ENCODE peak calls at places on chromosomes 12 and 14, in seven cellular contexts. One of them, this sample, is unnamed.

GRCh38 chr12:110256780-110257431 is 24.1 kb upstream of the ATP2A2 start:
- ATAC-seq in Right ventricle myocardium superior: peak
- ATAC-seq in SK-N-SH treated with all-trans-retinoic acid at 6 μM for 48 hours: no peak
- ATAC-seq in K562: peak
- ATAC-seq in activated CD8-positive, alpha-beta memory T cell treated with anti-CD3 and anti-CD28 coated beads, Interleukin-2, amount 10 ng/mL, durations not matched to agents 7 days and 5 days: no peak
- ATAC-seq in HepG2: peak
- ATAC-seq in HCT116: peak
- ATAC-seq in this sample: no peak

GRCh38 chr14:104105822-104106470 is 20.4 kb downstream of the ASPG start:
- ATAC-seq in Right ventricle myocardium superior: no peak
- ATAC-seq in SK-N-SH treated with all-trans-retinoic acid at 6 μM for 48 hours: no peak
- ATAC-seq in K562: no peak
- ATAC-seq in activated CD8-positive, alpha-beta memory T cell treated with anti-CD3 and anti-CD28 coated beads, Interleukin-2, amount 10 ng/mL, durations not matched to agents 7 days and 5 days: no peak
- ATAC-seq in HepG2: no peak
- ATAC-seq in HCT116: no peak
- ATAC-seq in this sample: no peak

GRCh38 chr12:4472045-4472444 is 26.4 kb upstream of the FGF6 start:
- ATAC-seq in Right ventricle myocardium superior: no peak
- ATAC-seq in SK-N-SH treated with all-trans-retinoic acid at 6 μM for 48 hours: no peak
- ATAC-seq in K562: no peak
- ATAC-seq in activated CD8-positive, alpha-beta memory T cell treated with anti-CD3 and anti-CD28 coated beads, Interleukin-2, amount 10 ng/mL, durations not matched to agents 7 days and 5 days: no peak
- ATAC-seq in HepG2: no peak
- ATAC-seq in HCT116: no peak
- ATAC-seq in this sample: no peak

GRCh38 chr14:93744876-93745275 is 43.4 kb downstream of the PRIMA1 start:
- ATAC-seq in Right ventricle myocardium superior: no peak
- ATAC-seq in SK-N-SH treated with all-trans-retinoic acid at 6 μM for 48 hours: no peak
- ATAC-seq in K562: no peak
- ATAC-seq in activated CD8-positive, alpha-beta memory T cell treated with anti-CD3 and anti-CD28 coated beads, Interleukin-2, amount 10 ng/mL, durations not matched to agents 7 days and 5 days: no peak
- ATAC-seq in HepG2: no peak
- ATAC-seq in HCT116: no peak
- ATAC-seq in this sample: no peak

GRCh38 chr14:105774001-105774400 is 247.6 kb downstream of the TMEM121 start:
- ATAC-seq in Right ventricle myocardium superior: no peak
- ATAC-seq in SK-N-SH treated with all-trans-retinoic acid at 6 μM for 48 hours: no peak
- ATAC-seq in K562: no peak
- ATAC-seq in activated CD8-positive, alpha-beta memory T cell treated with anti-CD3 and anti-CD28 coated beads, Interleukin-2, amount 10 ng/mL, durations not matched to agents 7 days and 5 days: no peak
- ATAC-seq in HepG2: peak
- ATAC-seq in HCT116: peak
- ATAC-seq in this sample: no peak

GRCh38 chr14:37712976-37713431 is 117.6 kb downstream of the TTC6 start:
- ATAC-seq in Right ventricle myocardium superior: no peak
- ATAC-seq in SK-N-SH treated with all-trans-retinoic acid at 6 μM for 48 hours: no peak
- ATAC-seq in K562: no peak
- ATAC-seq in activated CD8-positive, alpha-beta memory T cell treated with anti-CD3 and anti-CD28 coated beads, Interleukin-2, amount 10 ng/mL, durations not matched to agents 7 days and 5 days: no peak
- ATAC-seq in HepG2: peak
- ATAC-seq in HCT116: no peak
- ATAC-seq in this sample: no peak

GRCh38 chr12:82461393-82461792 is 103.1 kb downstream of the METTL25 start:
- ATAC-seq in Right ventricle myocardium superior: no peak
- ATAC-seq in SK-N-SH treated with all-trans-retinoic acid at 6 μM for 48 hours: no peak
- ATAC-seq in K562: no peak
- ATAC-seq in activated CD8-positive, alpha-beta memory T cell treated with anti-CD3 and anti-CD28 coated beads, Interleukin-2, amount 10 ng/mL, durations not matched to agents 7 days and 5 days: no peak
- ATAC-seq in HepG2: no peak
- ATAC-seq in HCT116: no peak
- ATAC-seq in this sample: no peak

GRCh38 chr14:64786296-64787149 is 82.3 kb downstream of the PLEKHG3 start:
- ATAC-seq in Right ventricle myocardium superior: peak
- ATAC-seq in SK-N-SH treated with all-trans-retinoic acid at 6 μM for 48 hours: peak
- ATAC-seq in K562: no peak
- ATAC-seq in activated CD8-positive, alpha-beta memory T cell treated with anti-CD3 and anti-CD28 coated beads, Interleukin-2, amount 10 ng/mL, durations not matched to agents 7 days and 5 days: no peak
- ATAC-seq in HepG2: no peak
- ATAC-seq in HCT116: no peak
- ATAC-seq in this sample: no peak

GRCh38 chr12:104763163-104763805 is 194.8 kb downstream of the SLC41A2 start:
- ATAC-seq in Right ventricle myocardium superior: no peak
- ATAC-seq in SK-N-SH treated with all-trans-retinoic acid at 6 μM for 48 hours: peak
- ATAC-seq in K562: peak
- ATAC-seq in activated CD8-positive, alpha-beta memory T cell treated with anti-CD3 and anti-CD28 coated beads, Interleukin-2, amount 10 ng/mL, durations not matched to agents 7 days and 5 days: peak
- ATAC-seq in HepG2: no peak
- ATAC-seq in HCT116: no peak
- ATAC-seq in this sample: peak

GRCh38 chr14:23660290-23661226 is 24.4 kb downstream of the DHRS2 start:
- ATAC-seq in Right ventricle myocardium superior: no peak
- ATAC-seq in SK-N-SH treated with all-trans-retinoic acid at 6 μM for 48 hours: no peak
- ATAC-seq in K562: no peak
- ATAC-seq in activated CD8-positive, alpha-beta memory T cell treated with anti-CD3 and anti-CD28 coated beads, Interleukin-2, amount 10 ng/mL, durations not matched to agents 7 days and 5 days: peak
- ATAC-seq in HepG2: no peak
- ATAC-seq in HCT116: no peak
- ATAC-seq in this sample: no peak

GRCh38 chr14:87830443-87831096 is 162.4 kb downstream of the GALC start:
- ATAC-seq in Right ventricle myocardium superior: no peak
- ATAC-seq in SK-N-SH treated with all-trans-retinoic acid at 6 μM for 48 hours: no peak
- ATAC-seq in K562: no peak
- ATAC-seq in activated CD8-positive, alpha-beta memory T cell treated with anti-CD3 and anti-CD28 coated beads, Interleukin-2, amount 10 ng/mL, durations not matched to agents 7 days and 5 days: no peak
- ATAC-seq in HepG2: no peak
- ATAC-seq in HCT116: no peak
- ATAC-seq in this sample: no peak

GRCh38 chr12:108106599-108106998 is 22.5 kb upstream of the WSCD2 start:
- ATAC-seq in Right ventricle myocardium superior: no peak
- ATAC-seq in SK-N-SH treated with all-trans-retinoic acid at 6 μM for 48 hours: no peak
- ATAC-seq in K562: peak
- ATAC-seq in activated CD8-positive, alpha-beta memory T cell treated with anti-CD3 and anti-CD28 coated beads, Interleukin-2, amount 10 ng/mL, durations not matched to agents 7 days and 5 days: no peak
- ATAC-seq in HepG2: no peak
- ATAC-seq in HCT116: no peak
- ATAC-seq in this sample: no peak

This sample was measured in activated T-helper 17 cell treated with anti-CD3 and anti-CD28 coated beads, Interleukin-2, amount 50 U/mL, for 72 hours.